ENCODE peak calls at places on chromosomes 12 and 14, in nine cellular contexts. E is suprapubic skin; F is SJSA1; B is GM23248; C is glutamatergic neuron; O is skeletal muscle cell; P is stimulated activated naive CD4-positive, alpha-beta T cell; A is effector memory CD4-positive, alpha-beta T cell; N is DMS 273 treated with DMSO at 0.1 percent for 48 hours. Q is an unnamed sample.

GRCh38 chr14:104321151-104322130 is 183.1 kb downstream of the KIF26A start:
- DNase-seq in E (peak; percentile 48), F (no peak), B (no peak), C (peak; percentile 10), O (no peak), P (no peak), A (no peak), N (no peak), Q (no peak)

GRCh38 chr12:92570056-92570753 is 132.6 kb upstream of the PLEKHG7 start:
- DNase-seq in E (no peak), F (peak; percentile 63), B (peak; percentile 79), C (peak; percentile 25), O (peak; percentile 68), P (peak; percentile 11), A (no peak), N (peak; percentile 24), Q (peak; percentile 77)

GRCh38 chr12:32032205-32032810 is 73.1 kb downstream of the RESF1 start:
- DNase-seq in E (no peak), F (no peak), B (peak; percentile 56), C (no peak), O (peak; percentile 20), P (no peak), A (no peak), N (no peak), Q (peak; percentile 29)

GRCh38 chr12:131413006-131413405 is 297.9 kb upstream of the SFSWAP start:
- DNase-seq in E (no peak), F (no peak), B (no peak), C (no peak), O (no peak), P (no peak), A (no peak), N (no peak), Q (no peak)

GRCh38 chr12:57583008-57583831 is 7.8 kb upstream of the PIP4K2C start:
- DNase-seq in E (no peak), F (no peak), B (peak; percentile 86), C (peak; percentile 58), O (peak; percentile 36), P (peak; percentile 60), A (peak; percentile 39), N (peak; percentile 5), Q (peak; percentile 75)

GRCh38 chr14:70822706-70823185 is 13.4 kb upstream of the MAP3K9 start:
- DNase-seq in E (no peak), F (no peak), B (peak; percentile 62), C (peak; percentile 71), O (peak; percentile 17), P (no peak), A (no peak), N (no peak), Q (no peak)

GRCh38 chr12:130063866-130064265 is 98.4 kb upstream of the FZD10 start:
- DNase-seq in E (no peak), F (no peak), B (no peak), C (no peak), O (no peak), P (no peak), A (no peak), N (no peak), Q (no peak)

GRCh38 chr14:70118064-70118463 is 70.7 kb downstream of the SLC8A3 start:
- DNase-seq in E (no peak), F (no peak), B (peak; percentile 9), C (no peak), O (no peak), P (no peak), A (no peak), N (no peak), Q (no peak)

GRCh38 chr14:67831122-67831521 is 11.5 kb downstream of the RAD51B start:
- DNase-seq in E (no peak), F (no peak), B (no peak), C (no peak), O (no peak), P (no peak), A (no peak), N (no peak), Q (no peak)

GRCh38 chr12:91801048-91801447 is 344.6 kb downstream of the BTG1 start:
- DNase-seq in E (no peak), F (no peak), B (no peak), C (no peak), O (no peak), P (no peak), A (no peak), N (no peak), Q (no peak)

GRCh38 chr14:69107407-69108003 is 45.4 kb downstream of the DCAF5 start:
- DNase-seq in E (no peak), F (peak; percentile 61), B (peak; percentile 85), C (no peak), O (no peak), P (no peak), A (no peak), N (peak; percentile 66), Q (peak; percentile 80)

GRCh38 chr12:121765573-121765972 is 27.9 kb downstream of the RHOF start:
- DNase-seq in E (no peak), F (peak; percentile 87), B (peak; percentile 93), C (peak; percentile 48), O (peak; percentile 82), P (no peak), A (no peak), N (peak; percentile 72), Q (peak; percentile 76)

GRCh38 chr14:95611293-95611880 is 74.8 kb upstream of the TCL1B start:
- DNase-seq in E (no peak), F (no peak), B (no peak), C (no peak), O (no peak), P (no peak), A (no peak), N (no peak), Q (no peak)

GRCh38 chr12:51321882-51322281 is 2.1 kb downstream of the BIN2 start:
- DNase-seq in E (no peak), F (no peak), B (no peak), C (no peak), O (no peak), P (no peak), A (no peak), N (no peak), Q (no peak)

GRCh38 chr12:104249898-104250297 is 34.3 kb downstream of the TXNRD1 start:
- DNase-seq in E (no peak), F (no peak), B (no peak), C (no peak), O (no peak), P (no peak), A (no peak), N (no peak), Q (no peak)

GRCh38 chr12:92299744-92300143 is 154.1 kb upstream of the BTG1 start:
- DNase-seq in E (no peak), F (no peak), B (no peak), C (no peak), O (no peak), P (no peak), A (no peak), N (no peak), Q (no peak)

GRCh38 chr14:81831128-81831815 is 297.6 kb upstream of the SEL1L start:
- DNase-seq in E (no peak), F (no peak), B (no peak), C (peak; percentile 37), O (no peak), P (no peak), A (no peak), N (no peak), Q (no peak)

GRCh38 chr14:20614038-20614840 is 23.1 kb upstream of the RNASE12 start:
- DNase-seq in E (no peak), F (no peak), B (peak; percentile 71), C (no peak), O (no peak), P (no peak), A (no peak), N (peak; percentile 79), Q (peak; percentile 13)

GRCh38 chr14:96362071-96362964 is 823 bp downstream of the ATG2B start:
- DNase-seq in E (peak; percentile 66), F (no peak), B (peak; percentile 71), C (no peak), O (no peak), P (peak; percentile 34), A (peak; percentile 36), N (peak; percentile 3), Q (peak; percentile 74)

GRCh38 chr12:50665170-50665569 is 98.7 kb upstream of the ATF1 start:
- DNase-seq in E (no peak), F (no peak), B (no peak), C (no peak), O (no peak), P (no peak), A (no peak), N (no peak), Q (no peak)

GRCh38 chr14:91067186-91067585 is 6.7 kb upstream of the RPS6KA5 start:
- DNase-seq in E (no peak), F (no peak), B (no peak), C (no peak), O (no peak), P (peak; percentile 22), A (no peak), N (no peak), Q (no peak)

GRCh38 chr12:93571854-93572711 is at the start of gene SOCS2:
- DNase-seq in E (no peak), F (peak; percentile 55), B (peak; percentile 75), C (peak; percentile 72), O (no peak), P (no peak), A (no peak), N (no peak), Q (no peak)

GRCh38 chr14:81982056-81982455 is 448.4 kb upstream of the SEL1L start:
- DNase-seq in E (no peak), F (no peak), B (no peak), C (no peak), O (no peak), P (no peak), A (no peak), N (no peak), Q (no peak)

GRCh38 chr12:57309420-57309819 is 58.4 kb upstream of the STAC3 start:
- DNase-seq in E (no peak), F (no peak), B (peak; percentile 56), C (no peak), O (no peak), P (no peak), A (no peak), N (no peak), Q (peak; percentile 14)

GRCh38 chr12:1690578-1691122 is at the start of gene ADIPOR2:
- DNase-seq in E (peak; percentile 95), F (peak; percentile 94), B (peak; percentile 100), C (peak; percentile 94), O (peak; percentile 91), P (peak; percentile 86), A (peak; percentile 89), N (peak; percentile 90), Q (peak; percentile 90)

GRCh38 chr14:80358112-80358511 is 146.8 kb upstream of the DIO2 start:
- DNase-seq in E (no peak), F (no peak), B (no peak), C (no peak), O (no peak), P (no peak), A (no peak), N (no peak), Q (no peak)

GRCh38 chr14:42222924-42223471 is 616.3 kb downstream of the LRFN5 start:
- DNase-seq in E (no peak), F (no peak), B (peak; percentile 88), C (no peak), O (peak; percentile 85), P (no peak), A (no peak), N (peak; percentile 97), Q (peak; percentile 73)

Q was measured in renal cortical epithelial cell.